ENCODE peak calls at places on chromosome 21, in six cellular contexts. One of them, this sample, is unnamed.

GRCh38 chr21:17742181-17742580 is 77.0 kb downstream of the C21orf91 start:
- DNase-seq in cardiac muscle cell: no peak
- DNase-seq in bronchial epithelial cell: peak; percentile 76
- DNase-seq in left ventricle myocardium inferior: no peak
- DNase-seq in endothelial cell of umbilical vein: no peak
- DNase-seq in pancreas: no peak
- DNase-seq in this sample: no peak

GRCh38 chr21:16193758-16194606 is 464.2 kb downstream of the USP25 start:
- DNase-seq in endothelial cell of umbilical vein: peak; percentile 91
- DNase-seq in cardiac muscle cell: peak; percentile 71
- DNase-seq in pancreas: no peak
- DNase-seq in left ventricle myocardium inferior: peak; percentile 58
- DNase-seq in bronchial epithelial cell: peak; percentile 88
- DNase-seq in this sample: peak; percentile 71

GRCh38 chr21:31531967-31532366 is 127.5 kb upstream of the SOD1 start:
- DNase-seq in left ventricle myocardium inferior: no peak
- DNase-seq in cardiac muscle cell: peak; percentile 29
- DNase-seq in pancreas: no peak
- DNase-seq in bronchial epithelial cell: no peak
- DNase-seq in endothelial cell of umbilical vein: no peak
- DNase-seq in this sample: no peak

GRCh38 chr21:30102881-30103280 is 63.7 kb downstream of the CLDN17 start:
- DNase-seq in left ventricle myocardium inferior: no peak
- DNase-seq in pancreas: no peak
- DNase-seq in bronchial epithelial cell: no peak
- DNase-seq in endothelial cell of umbilical vein: no peak
- DNase-seq in cardiac muscle cell: no peak
- DNase-seq in this sample: no peak

GRCh38 chr21:17506936-17507335 is 5.9 kb upstream of the CXADR start:
- DNase-seq in left ventricle myocardium inferior: no peak
- DNase-seq in bronchial epithelial cell: no peak
- DNase-seq in cardiac muscle cell: no peak
- DNase-seq in endothelial cell of umbilical vein: no peak
- DNase-seq in pancreas: no peak
- DNase-seq in this sample: no peak

GRCh38 chr21:17577701-17578100 is 35.0 kb downstream of the BTG3 start:
- DNase-seq in endothelial cell of umbilical vein: no peak
- DNase-seq in left ventricle myocardium inferior: no peak
- DNase-seq in bronchial epithelial cell: no peak
- DNase-seq in cardiac muscle cell: no peak
- DNase-seq in pancreas: no peak
- DNase-seq in this sample: no peak

GRCh38 chr21:37829447-37829846 is 86.8 kb downstream of the KCNJ6 start:
- DNase-seq in pancreas: no peak
- DNase-seq in left ventricle myocardium inferior: no peak
- DNase-seq in bronchial epithelial cell: peak; percentile 33
- DNase-seq in endothelial cell of umbilical vein: no peak
- DNase-seq in cardiac muscle cell: no peak
- DNase-seq in this sample: no peak

GRCh38 chr21:41579692-41580091 is 71.7 kb upstream of the TMPRSS2 start:
- DNase-seq in bronchial epithelial cell: no peak
- DNase-seq in endothelial cell of umbilical vein: no peak
- DNase-seq in left ventricle myocardium inferior: no peak
- DNase-seq in cardiac muscle cell: no peak
- DNase-seq in pancreas: no peak
- DNase-seq in this sample: no peak

GRCh38 chr21:37749132-37749531 is 167.1 kb downstream of the KCNJ6 start:
- DNase-seq in bronchial epithelial cell: peak; percentile 48
- DNase-seq in left ventricle myocardium inferior: no peak
- DNase-seq in endothelial cell of umbilical vein: no peak
- DNase-seq in pancreas: no peak
- DNase-seq in cardiac muscle cell: no peak
- DNase-seq in this sample: no peak

GRCh38 chr21:15703932-15704331 is 25.9 kb upstream of the USP25 start:
- DNase-seq in endothelial cell of umbilical vein: no peak
- DNase-seq in cardiac muscle cell: no peak
- DNase-seq in left ventricle myocardium inferior: no peak
- DNase-seq in pancreas: no peak
- DNase-seq in bronchial epithelial cell: no peak
- DNase-seq in this sample: no peak

GRCh38 chr21:30391615-30392014 is 4.2 kb upstream of the KRTAP13-1 start:
- DNase-seq in cardiac muscle cell: peak; percentile 5
- DNase-seq in pancreas: no peak
- DNase-seq in bronchial epithelial cell: no peak
- DNase-seq in left ventricle myocardium inferior: no peak
- DNase-seq in endothelial cell of umbilical vein: no peak
- DNase-seq in this sample: no peak

GRCh38 chr21:32412162-32412997 is at the start of gene EVA1C:
- DNase-seq in bronchial epithelial cell: peak; percentile 43
- DNase-seq in left ventricle myocardium inferior: peak; percentile 78
- DNase-seq in cardiac muscle cell: peak; percentile 32
- DNase-seq in endothelial cell of umbilical vein: peak; percentile 69
- DNase-seq in pancreas: peak; percentile 85
- DNase-seq in this sample: peak; percentile 77

GRCh38 chr21:38221594-38221993 is 35.2 kb upstream of the KCNJ15 start:
- DNase-seq in cardiac muscle cell: no peak
- DNase-seq in endothelial cell of umbilical vein: no peak
- DNase-seq in pancreas: no peak
- DNase-seq in bronchial epithelial cell: peak; percentile 42
- DNase-seq in left ventricle myocardium inferior: no peak
- DNase-seq in this sample: no peak

GRCh38 chr21:33847586-33848251 is 67.9 kb downstream of the ATP5PO start:
- DNase-seq in left ventricle myocardium inferior: no peak
- DNase-seq in endothelial cell of umbilical vein: no peak
- DNase-seq in pancreas: no peak
- DNase-seq in bronchial epithelial cell: no peak
- DNase-seq in cardiac muscle cell: no peak
- DNase-seq in this sample: no peak

GRCh38 chr21:33844104-33844889 is 71.3 kb downstream of the ATP5PO start:
- DNase-seq in pancreas: peak; percentile 42
- DNase-seq in endothelial cell of umbilical vein: no peak
- DNase-seq in cardiac muscle cell: peak; percentile 32
- DNase-seq in bronchial epithelial cell: no peak
- DNase-seq in left ventricle myocardium inferior: peak; percentile 32
- DNase-seq in this sample: peak; percentile 22

GRCh38 chr21:33843216-33843615 is 72.4 kb downstream of the ATP5PO start:
- DNase-seq in left ventricle myocardium inferior: no peak
- DNase-seq in cardiac muscle cell: no peak
- DNase-seq in pancreas: no peak
- DNase-seq in endothelial cell of umbilical vein: no peak
- DNase-seq in bronchial epithelial cell: no peak
- DNase-seq in this sample: no peak

GRCh38 chr21:33846141-33846540 is 69.5 kb downstream of the ATP5PO start:
- DNase-seq in bronchial epithelial cell: no peak
- DNase-seq in cardiac muscle cell: no peak
- DNase-seq in pancreas: no peak
- DNase-seq in left ventricle myocardium inferior: no peak
- DNase-seq in endothelial cell of umbilical vein: no peak
- DNase-seq in this sample: no peak

DNA sequence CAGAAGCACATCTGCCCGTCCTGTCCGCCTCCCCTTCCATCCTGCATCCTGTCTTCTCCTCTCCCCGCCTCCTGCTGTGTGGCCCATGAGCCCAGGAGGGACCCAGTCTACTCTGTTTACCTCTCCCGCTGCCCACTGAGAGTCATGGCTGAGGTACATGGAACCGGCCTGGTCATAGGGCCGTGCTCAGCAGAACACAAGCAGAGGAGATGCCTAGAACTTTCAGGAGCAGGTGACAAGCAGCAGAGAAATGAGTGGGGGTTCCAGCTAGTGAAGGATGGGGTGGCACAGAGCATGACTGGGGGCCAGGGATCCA is 70.8 kb downstream of the ATP5PO start:
- DNase-seq in left ventricle myocardium inferior: no peak
- DNase-seq in cardiac muscle cell: no peak
- DNase-seq in endothelial cell of umbilical vein: no peak
- DNase-seq in bronchial epithelial cell: no peak
- DNase-seq in pancreas: no peak
- DNase-seq in this sample: no peak
- TF ChIP-seq CTCF in left ventricle myocardium inferior: no peak
- TF ChIP-seq CTCF in cardiac muscle cell: no peak
- TF ChIP-seq CTCF in endothelial cell of umbilical vein: no peak
- TF ChIP-seq CTCF in bronchial epithelial cell: no peak
- TF ChIP-seq CTCF in pancreas: no peak
- TF ChIP-seq CTCF in this sample: no peak

GRCh38 chr21:34833465-34833864 is 164.7 kb downstream of the CLIC6 start:
- DNase-seq in left ventricle myocardium inferior: no peak
- DNase-seq in cardiac muscle cell: no peak
- DNase-seq in bronchial epithelial cell: no peak
- DNase-seq in pancreas: no peak
- DNase-seq in endothelial cell of umbilical vein: peak; percentile 75
- DNase-seq in this sample: no peak
- H3K36me3 ChIP-seq in left ventricle myocardium inferior: no peaks in the 10 kb centered on the region
- H3K36me3 ChIP-seq in cardiac muscle cell: no peaks in the 10 kb centered on the region
- H3K36me3 ChIP-seq in bronchial epithelial cell: peaks cover 27% of the 10 kb centered on the region
- H3K36me3 ChIP-seq in pancreas: no peaks in the 10 kb centered on the region
- H3K36me3 ChIP-seq in endothelial cell of umbilical vein: peaks cover 2% of the 10 kb centered on the region
- H3K36me3 ChIP-seq in this sample: no peaks in the 10 kb centered on the region

GRCh38 chr21:43718872-43719747 is at the start of gene PDXK:
- DNase-seq in cardiac muscle cell: peak; percentile 92
- DNase-seq in left ventricle myocardium inferior: peak; percentile 88
- DNase-seq in pancreas: peak; percentile 90
- DNase-seq in endothelial cell of umbilical vein: peak; percentile 72
- DNase-seq in bronchial epithelial cell: peak; percentile 66
- DNase-seq in this sample: peak; percentile 84
- TF ChIP-seq CTCF in cardiac muscle cell: peak; percentile 3
- TF ChIP-seq CTCF in left ventricle myocardium inferior: no peak
- TF ChIP-seq CTCF in pancreas: no peak
- TF ChIP-seq CTCF in endothelial cell of umbilical vein: no peak
- TF ChIP-seq CTCF in bronchial epithelial cell: peak; percentile 30
- TF ChIP-seq CTCF in this sample: no peak

GRCh38 chr21:33566514-33566913 is 22.0 kb downstream of the DONSON start:
- DNase-seq in left ventricle myocardium inferior: no peak
- DNase-seq in cardiac muscle cell: no peak
- DNase-seq in bronchial epithelial cell: no peak
- DNase-seq in pancreas: no peak
- DNase-seq in endothelial cell of umbilical vein: no peak
- DNase-seq in this sample: no peak
- H3K36me3 ChIP-seq in left ventricle myocardium inferior: peaks cover 80% of the 10 kb centered on the region
- H3K36me3 ChIP-seq in cardiac muscle cell: peaks cover 69% of the 10 kb centered on the region
- H3K36me3 ChIP-seq in bronchial epithelial cell: peaks cover 8% of the 10 kb centered on the region
- H3K36me3 ChIP-seq in pancreas: no peaks in the 10 kb centered on the region
- H3K36me3 ChIP-seq in endothelial cell of umbilical vein: peaks cover 21% of the 10 kb centered on the region
- H3K36me3 ChIP-seq in this sample: peaks cover 85% of the 10 kb centered on the region

GRCh38 chr21:36124395-36124794 is 10.5 kb upstream of the CBR3 start:
- DNase-seq in endothelial cell of umbilical vein: no peak
- DNase-seq in pancreas: no peak
- DNase-seq in left ventricle myocardium inferior: no peak
- DNase-seq in bronchial epithelial cell: no peak
- DNase-seq in cardiac muscle cell: no peak
- DNase-seq in this sample: no peak

GRCh38 chr21:36126166-36126565 is 8.7 kb upstream of the CBR3 start:
- DNase-seq in pancreas: no peak
- DNase-seq in left ventricle myocardium inferior: no peak
- DNase-seq in bronchial epithelial cell: peak; percentile 78
- DNase-seq in endothelial cell of umbilical vein: no peak
- DNase-seq in cardiac muscle cell: no peak
- DNase-seq in this sample: no peak

GRCh38 chr21:36120304-36120902 is 14.5 kb upstream of the CBR3 start:
- DNase-seq in pancreas: no peak
- DNase-seq in endothelial cell of umbilical vein: no peak
- DNase-seq in bronchial epithelial cell: no peak
- DNase-seq in left ventricle myocardium inferior: peak; percentile 32
- DNase-seq in cardiac muscle cell: no peak
- DNase-seq in this sample: no peak

GRCh38 chr21:36125513-36126121 is 9.3 kb upstream of the CBR3 start:
- DNase-seq in bronchial epithelial cell: peak; percentile 66
- DNase-seq in pancreas: no peak
- DNase-seq in cardiac muscle cell: peak; percentile 59
- DNase-seq in endothelial cell of umbilical vein: peak; percentile 58
- DNase-seq in left ventricle myocardium inferior: peak; percentile 40
- DNase-seq in this sample: peak; percentile 45

DNA sequence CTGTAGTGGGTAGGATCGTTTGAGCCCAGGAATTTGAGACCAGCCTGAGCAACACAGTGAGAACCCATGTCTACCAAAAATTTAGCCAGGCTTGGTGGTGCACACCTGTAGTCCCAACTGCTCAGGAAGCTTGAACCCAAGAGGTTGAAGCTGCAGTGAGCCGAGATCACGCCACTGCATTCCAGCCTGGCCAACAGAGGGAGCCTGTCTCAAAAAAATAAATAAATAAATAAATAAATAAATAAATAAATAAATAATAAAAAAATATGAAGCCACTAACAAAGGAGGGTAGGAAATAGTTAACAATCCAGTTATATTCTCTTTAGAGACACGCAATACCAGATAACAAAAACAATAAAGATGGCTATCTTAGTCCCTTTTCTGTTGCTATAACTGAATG is 11.9 kb upstream of the CBR3 start:
- DNase-seq in left ventricle myocardium inferior: no peak
- DNase-seq in cardiac muscle cell: no peak
- DNase-seq in bronchial epithelial cell: no peak
- DNase-seq in endothelial cell of umbilical vein: peak; percentile 11
- DNase-seq in pancreas: no peak
- DNase-seq in this sample: no peak
- TF ChIP-seq CTCF in left ventricle myocardium inferior: peak; percentile 65
- TF ChIP-seq CTCF in cardiac muscle cell: peak; percentile 47
- TF ChIP-seq CTCF in bronchial epithelial cell: peak; percentile 47
- TF ChIP-seq CTCF in endothelial cell of umbilical vein: peak; percentile 8
- TF ChIP-seq CTCF in pancreas: no peak
- TF ChIP-seq CTCF in this sample: peak; percentile 62

GRCh38 chr21:28982637-28983036 is 10.0 kb downstream of the LTN1 start:
- DNase-seq in endothelial cell of umbilical vein: no peak
- DNase-seq in left ventricle myocardium inferior: no peak
- DNase-seq in cardiac muscle cell: no peak
- DNase-seq in pancreas: no peak
- DNase-seq in bronchial epithelial cell: no peak
- DNase-seq in this sample: no peak
- H3K36me3 ChIP-seq in endothelial cell of umbilical vein: peaks cover 17% of the 10 kb centered on the region
- H3K36me3 ChIP-seq in left ventricle myocardium inferior: peaks cover 83% of the 10 kb centered on the region
- H3K36me3 ChIP-seq in cardiac muscle cell: peaks cover 53% of the 10 kb centered on the region
- H3K36me3 ChIP-seq in pancreas: no peaks in the 10 kb centered on the region
- H3K36me3 ChIP-seq in bronchial epithelial cell: peaks cover 5% of the 10 kb centered on the region
- H3K36me3 ChIP-seq in this sample: peaks cover 42% of the 10 kb centered on the region

GRCh38 chr21:36040389-36040788 is 19.9 kb downstream of the SETD4 start:
- DNase-seq in pancreas: no peak
- DNase-seq in endothelial cell of umbilical vein: no peak
- DNase-seq in cardiac muscle cell: no peak
- DNase-seq in bronchial epithelial cell: no peak
- DNase-seq in left ventricle myocardium inferior: no peak
- DNase-seq in this sample: no peak

GRCh38 chr21:36047139-36047538 is 13.2 kb downstream of the SETD4 start:
- DNase-seq in cardiac muscle cell: no peak
- DNase-seq in endothelial cell of umbilical vein: no peak
- DNase-seq in left ventricle myocardium inferior: no peak
- DNase-seq in pancreas: no peak
- DNase-seq in bronchial epithelial cell: no peak
- DNase-seq in this sample: no peak

GRCh38 chr21:36041910-36042309 is 18.4 kb downstream of the SETD4 start:
- DNase-seq in bronchial epithelial cell: no peak
- DNase-seq in endothelial cell of umbilical vein: no peak
- DNase-seq in cardiac muscle cell: no peak
- DNase-seq in pancreas: no peak
- DNase-seq in left ventricle myocardium inferior: no peak
- DNase-seq in this sample: no peak

GRCh38 chr21:36045993-36046392 is 14.3 kb downstream of the SETD4 start:
- DNase-seq in left ventricle myocardium inferior: no peak
- DNase-seq in endothelial cell of umbilical vein: peak; percentile 62
- DNase-seq in pancreas: no peak
- DNase-seq in cardiac muscle cell: no peak
- DNase-seq in bronchial epithelial cell: no peak
- DNase-seq in this sample: no peak

GRCh38 chr21:36044056-36044455 is 16.3 kb downstream of the SETD4 start:
- DNase-seq in endothelial cell of umbilical vein: no peak
- DNase-seq in pancreas: no peak
- DNase-seq in bronchial epithelial cell: no peak
- DNase-seq in left ventricle myocardium inferior: no peak
- DNase-seq in cardiac muscle cell: no peak
- DNase-seq in this sample: no peak
- TF ChIP-seq CTCF in endothelial cell of umbilical vein: no peak
- TF ChIP-seq CTCF in pancreas: no peak
- TF ChIP-seq CTCF in bronchial epithelial cell: no peak
- TF ChIP-seq CTCF in left ventricle myocardium inferior: no peak
- TF ChIP-seq CTCF in cardiac muscle cell: no peak
- TF ChIP-seq CTCF in this sample: no peak